ENCODE peak calls at places on chromosome 12, in four cellular contexts. G is heart left ventricle, E is WERI-Rb-1, P is PC-9. L is an unnamed sample.

GRCh38 chr12:30573145-30573544 is 122.5 kb downstream of the IPO8 start:
- DNase-seq in G (no peak), E (no peak), P (no peak), L (no peak)

GRCh38 chr12:106022568-106023012 is 116.2 kb downstream of the NUAK1 start:
- DNase-seq in G (no peak), E (no peak), P (no peak), L (no peak)

GRCh38 chr12:11771356-11771755 is 121.9 kb downstream of the ETV6 start:
- DNase-seq in G (no peak), E (no peak), P (no peak), L (no peak)

GRCh38 chr12:3371018-3371417 is 120.0 kb upstream of the PRMT8 start:
- DNase-seq in G (no peak), E (no peak), P (no peak), L (no peak)

GRCh38 chr12:71183018-71183417 is 25.2 kb upstream of the TSPAN8 start:
- DNase-seq in G (no peak), E (no peak), P (no peak), L (no peak)

GRCh38 chr12:94875525-94875924 is 128.0 kb downstream of the NDUFA12 start:
- DNase-seq in G (no peak), E (peak), P (peak), L (peak)

GRCh38 chr12:2998789-2999264 is 39.6 kb downstream of the TEAD4 start:
- DNase-seq in G (peak), E (peak), P (no peak), L (peak)

GRCh38 chr12:71904629-71905028 is 34.0 kb upstream of the TPH2 start:
- DNase-seq in G (no peak), E (no peak), P (no peak), L (no peak)

GRCh38 chr12:94101902-94102660 is 46.3 kb upstream of the PLXNC1 start:
- DNase-seq in G (peak), E (peak), P (peak), L (peak)

GRCh38 chr12:10304161-10304574 is 3.5 kb upstream of the KLRD1 start:
- DNase-seq in G (no peak), E (no peak), P (peak), L (no peak)

GRCh38 chr12:4974217-4974616 is 64.5 kb downstream of the KCNA1 start:
- DNase-seq in G (no peak), E (peak), P (no peak), L (no peak)

GRCh38 chr12:68446896-68447806 is 115.0 kb upstream of the MDM1 start:
- DNase-seq in G (no peak), E (no peak), P (no peak), L (peak)

GRCh38 chr12:68449196-68449595 is 117.0 kb upstream of the MDM1 start:
- DNase-seq in G (no peak), E (no peak), P (no peak), L (no peak)

GRCh38 chr12:68445836-68446235 is 113.7 kb upstream of the MDM1 start:
- DNase-seq in G (no peak), E (no peak), P (no peak), L (no peak)

GRCh38 chr12:68446379-68446778 is 114.2 kb upstream of the MDM1 start:
- DNase-seq in G (no peak), E (no peak), P (no peak), L (no peak)

DNA sequence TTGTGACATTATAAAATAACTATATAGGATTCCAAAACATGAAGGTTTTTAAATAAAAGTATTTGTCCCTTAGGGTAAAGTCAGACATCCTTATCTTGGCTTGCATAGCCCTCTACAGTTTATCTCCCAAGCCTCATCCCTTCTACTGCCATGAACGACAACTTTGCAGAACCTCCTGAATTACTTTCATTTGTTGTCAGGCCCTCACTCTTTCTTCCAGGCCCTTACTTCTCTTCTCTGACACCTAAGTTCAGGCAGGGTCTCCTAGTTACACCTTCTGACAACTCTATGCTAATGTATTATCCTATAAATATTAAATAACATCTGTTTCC is 115.6 kb upstream of the MDM1 start:
- DNase-seq in G (no peak), E (no peak), P (no peak), L (no peak)
- H3K4me3 ChIP-seq in G (no peak), E (no peak), P (no peak), L (no peak)

DNA sequence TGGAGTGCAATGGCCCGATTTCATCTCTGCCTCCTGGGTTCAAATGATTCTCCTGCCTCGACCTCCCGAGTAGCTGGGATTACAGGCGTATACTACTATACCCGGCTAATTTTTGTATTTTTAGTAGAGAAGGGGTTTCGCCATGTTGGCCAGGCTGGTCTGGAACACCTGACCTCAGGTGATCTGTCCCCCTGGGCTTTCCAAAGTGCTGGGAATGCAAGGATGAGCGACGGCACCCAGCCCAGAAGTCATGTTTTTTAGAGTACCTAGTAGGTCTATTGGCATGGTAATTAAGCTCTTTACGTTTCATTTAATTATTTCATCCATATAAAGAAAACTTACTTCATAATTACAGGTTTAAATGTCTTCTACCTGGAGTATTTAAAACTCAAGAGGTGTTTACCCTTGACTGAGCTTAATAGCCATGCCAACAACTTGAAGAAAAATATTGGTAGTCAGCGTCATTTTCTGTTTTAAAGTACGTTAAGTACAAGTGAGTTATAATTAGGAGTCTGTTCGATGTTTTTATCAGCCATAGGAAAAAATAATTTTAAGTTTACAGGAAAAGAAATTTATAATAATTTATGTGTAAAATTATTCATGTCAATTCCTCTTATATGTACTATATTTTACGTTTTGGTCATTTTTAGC is 4.0 kb downstream of the TMPO start:
- DNase-seq in G (no peak), E (no peak), P (no peak), L (no peak)
- H3K4me3 ChIP-seq in G (no peak), E (no peak), P (no peak), L (no peak)

DNA sequence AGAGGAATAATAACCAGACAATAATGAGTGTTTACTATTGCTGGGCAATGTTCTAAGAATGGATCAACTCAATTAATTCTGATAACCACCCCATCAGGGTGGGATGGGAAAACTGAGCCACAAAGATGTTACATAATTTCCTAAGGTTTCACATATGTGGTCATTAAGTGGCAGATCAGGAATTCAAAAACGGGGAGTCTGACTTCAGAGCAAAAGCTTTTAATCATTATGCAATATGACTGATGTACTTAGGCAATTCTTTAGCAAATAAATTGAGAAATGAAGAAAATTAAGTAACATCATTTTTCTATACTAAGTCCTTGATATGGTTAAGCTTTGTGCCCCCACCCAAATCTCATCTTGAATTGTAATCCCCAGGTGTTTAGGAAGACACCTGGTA is 53.4 kb downstream of the PLCZ1 start:
- DNase-seq in G (no peak), E (no peak), P (no peak), L (no peak)
- H3K4me3 ChIP-seq in G (no peak), E (no peak), P (no peak), L (no peak)

GRCh38 chr12:57133916-57134315 is 5.6 kb downstream of the LRP1 start:
- DNase-seq in G (peak), E (no peak), P (no peak), L (peak)
- H3K4me3 ChIP-seq in G (peak), E (no peak), P (no peak), L (no peak)

GRCh38 chr12:126773012-126773411 is 1494.0 kb upstream of the TMEM132C start:
- DNase-seq in G (no peak), E (no peak), P (no peak), L (no peak)

GRCh38 chr12:126770188-126770587 is 1496.8 kb upstream of the TMEM132C start:
- DNase-seq in G (no peak), E (no peak), P (no peak), L (no peak)

GRCh38 chr12:126772171-126772864 is 1494.7 kb upstream of the TMEM132C start:
- DNase-seq in G (no peak), E (no peak), P (peak), L (no peak)

GRCh38 chr12:126776047-126776446 is 1490.9 kb upstream of the TMEM132C start:
- DNase-seq in G (no peak), E (no peak), P (no peak), L (no peak)

DNA sequence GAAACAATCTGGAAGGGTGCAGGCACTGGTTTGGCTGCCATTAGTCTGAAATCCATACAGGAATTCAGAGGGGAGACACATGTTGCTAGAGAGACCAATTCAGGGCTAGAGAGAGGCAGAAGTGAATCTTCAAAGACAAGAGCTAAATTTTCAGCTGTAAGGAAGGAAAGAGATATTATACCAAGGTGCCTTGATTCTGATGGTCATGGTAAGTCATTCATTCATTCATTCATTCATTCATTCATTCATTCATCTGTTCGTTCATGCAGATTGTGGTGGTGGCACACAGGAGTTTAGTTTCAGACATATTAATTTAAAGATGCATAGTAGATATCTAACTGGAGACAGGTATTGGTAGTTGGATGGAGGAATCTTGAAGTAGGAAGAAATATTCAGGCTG is 1493.5 kb upstream of the TMEM132C start:
- DNase-seq in G (no peak), E (no peak), P (no peak), L (no peak)
- H3K4me3 ChIP-seq in G (no peak), E (no peak), P (no peak), L (no peak)

DNA sequence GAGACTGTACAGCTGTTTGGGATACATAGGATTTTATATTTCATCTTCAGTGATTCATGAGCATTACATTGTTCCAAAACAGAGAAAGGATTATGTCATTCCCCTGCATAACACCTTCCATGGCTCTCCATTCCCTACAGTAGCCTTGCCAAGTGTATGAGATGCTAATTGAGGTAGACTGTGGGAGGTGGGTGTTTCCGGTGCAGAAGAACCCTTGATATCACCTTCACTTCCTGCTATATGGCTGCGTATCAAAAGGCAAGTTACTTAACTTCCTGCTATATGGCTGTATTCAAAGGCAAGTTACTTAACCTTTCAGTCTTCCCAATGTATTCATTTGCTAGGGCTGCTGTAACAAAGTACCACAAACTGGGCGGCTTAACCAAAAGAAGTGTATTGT is 11.2 kb downstream of the FAR2 start:
- DNase-seq in G (no peak), E (no peak), P (no peak), L (no peak)
- H3K4me3 ChIP-seq in G (no peak), E (no peak), P (no peak), L (no peak)

DNA sequence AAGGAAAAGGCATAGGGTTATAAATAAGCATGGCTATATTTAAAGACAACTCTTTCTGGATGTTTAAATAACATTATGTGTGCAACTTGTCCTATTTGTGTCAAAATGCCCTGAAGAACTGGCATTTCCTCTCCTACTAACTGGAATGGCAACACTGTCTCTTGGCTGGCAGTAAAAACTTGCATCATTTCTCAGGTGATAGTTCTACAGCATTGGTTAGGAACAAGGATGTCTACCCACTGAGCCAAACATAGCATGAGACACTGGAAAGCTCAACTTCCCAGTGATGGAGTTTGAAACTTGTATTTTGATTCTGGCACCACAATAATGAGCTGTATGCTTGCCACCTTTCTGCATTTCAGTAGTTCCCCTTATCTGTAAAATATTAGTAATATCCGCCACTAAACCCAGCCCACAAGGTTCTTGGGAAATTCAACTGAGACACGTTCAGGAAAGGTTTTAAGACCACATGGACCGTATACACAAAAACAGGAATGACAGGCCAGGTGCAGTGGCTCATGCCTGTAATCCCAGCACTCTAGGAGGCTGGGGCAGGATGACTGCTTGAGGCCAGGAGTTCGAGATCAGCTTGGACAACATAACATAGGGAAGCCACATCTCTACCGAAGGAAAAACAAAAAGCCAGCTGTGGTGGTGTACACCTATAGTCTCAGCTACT is 5.1 kb downstream of the SLC38A2 start:
- DNase-seq in G (no peak), E (no peak), P (no peak), L (no peak)
- H3K4me3 ChIP-seq in G (peak), E (no peak), P (peak), L (no peak)

DNA sequence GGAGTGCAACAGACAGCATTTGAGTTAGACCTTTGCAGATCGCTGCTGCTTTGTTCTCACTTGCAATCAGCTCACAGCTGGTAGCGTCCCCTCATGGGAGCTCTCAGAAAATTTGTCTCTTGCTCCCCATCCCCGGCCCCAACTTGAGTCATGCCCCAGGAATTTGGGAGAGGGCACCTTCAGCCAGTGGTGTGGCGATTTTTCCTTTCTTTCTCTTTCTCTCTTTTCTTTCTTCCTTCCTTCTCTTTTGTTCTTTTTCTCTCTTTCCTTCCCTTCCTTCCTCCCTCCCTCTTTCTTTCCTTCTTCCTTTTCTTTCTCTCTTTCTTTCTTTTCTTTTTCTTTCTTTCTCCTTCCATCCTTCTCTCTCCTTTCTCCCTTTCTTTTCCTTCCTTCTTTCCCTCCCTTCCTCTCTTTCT is 34.2 kb upstream of the MAP1LC3B2 start:
- DNase-seq in G (no peak), E (no peak), P (no peak), L (peak)
- H3K4me3 ChIP-seq in G (no peak), E (no peak), P (no peak), L (no peak)

DNA sequence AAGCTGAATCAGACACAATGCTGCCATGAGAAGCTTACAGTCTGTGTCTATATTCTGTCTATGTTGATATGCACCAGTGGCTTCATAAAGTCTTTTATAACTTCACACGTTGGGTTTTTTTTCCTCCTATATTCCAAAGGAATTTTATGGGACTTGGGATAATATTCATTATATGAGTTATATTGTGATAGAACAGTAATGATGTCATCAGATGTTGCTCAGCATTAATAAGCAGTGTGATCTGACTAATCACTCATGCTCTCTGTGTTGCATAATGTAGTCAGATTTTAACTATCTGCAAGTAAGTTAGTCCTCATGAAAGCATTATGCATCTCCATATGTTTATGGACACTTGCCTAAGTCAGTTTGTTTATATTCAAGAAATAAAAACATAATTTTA is 159.6 kb downstream of the PLCZ1 start:
- DNase-seq in G (no peak), E (no peak), P (no peak), L (no peak)
- H3K4me3 ChIP-seq in G (no peak), E (no peak), P (no peak), L (no peak)

L was measured in H7.